ENCODE peak calls at places on chromosomes 7 and 10, in five cellular contexts. One of them, this sample, is unnamed.
A peak's percentile ranks its signal among the peaks of the same experiment; 100 is the strongest.

GRCh38 chr7:118846977-118847376 is 622.5 kb downstream of the ANKRD7 start:
- DNase-seq in CD4-positive, alpha-beta memory T cell: no peak
- DNase-seq in right cardiac atrium: no peak
- DNase-seq in RWPE2: no peak
- DNase-seq in CD8-positive, alpha-beta memory T cell: no peak
- DNase-seq in this sample: no peak

GRCh38 chr10:70925377-70926214 is 37.2 kb upstream of the PCBD1 start:
- DNase-seq in CD8-positive, alpha-beta memory T cell: peak; percentile 14
- DNase-seq in CD4-positive, alpha-beta memory T cell: peak; percentile 11
- DNase-seq in right cardiac atrium: peak; percentile 46
- DNase-seq in RWPE2: no peak
- DNase-seq in this sample: no peak

GRCh38 chr10:119445311-119445934 is 97.1 kb downstream of the RGS10 start:
- DNase-seq in right cardiac atrium: peak; percentile 85
- DNase-seq in RWPE2: peak; percentile 86
- DNase-seq in CD4-positive, alpha-beta memory T cell: peak; percentile 72
- DNase-seq in CD8-positive, alpha-beta memory T cell: peak; percentile 78
- DNase-seq in this sample: peak; percentile 67

GRCh38 chr10:79342811-79343541 is 4.3 kb upstream of the PPIF start:
- DNase-seq in right cardiac atrium: no peak
- DNase-seq in CD8-positive, alpha-beta memory T cell: no peak
- DNase-seq in RWPE2: peak; percentile 47
- DNase-seq in CD4-positive, alpha-beta memory T cell: no peak
- DNase-seq in this sample: no peak

GRCh38 chr10:130190737-130191115 is 54.5 kb downstream of the GLRX3 start:
- DNase-seq in CD4-positive, alpha-beta memory T cell: no peak
- DNase-seq in CD8-positive, alpha-beta memory T cell: no peak
- DNase-seq in right cardiac atrium: no peak
- DNase-seq in RWPE2: no peak
- DNase-seq in this sample: no peak

GRCh38 chr10:119006451-119007210 is 22.9 kb upstream of the NANOS1 start:
- DNase-seq in right cardiac atrium: peak; percentile 43
- DNase-seq in CD8-positive, alpha-beta memory T cell: no peak
- DNase-seq in CD4-positive, alpha-beta memory T cell: no peak
- DNase-seq in RWPE2: peak; percentile 83
- DNase-seq in this sample: no peak

GRCh38 chr10:4704034-4704545 is 121.9 kb upstream of the AKR1E2 start:
- DNase-seq in right cardiac atrium: no peak
- DNase-seq in CD4-positive, alpha-beta memory T cell: no peak
- DNase-seq in RWPE2: no peak
- DNase-seq in CD8-positive, alpha-beta memory T cell: no peak
- DNase-seq in this sample: no peak

GRCh38 chr10:7797582-7797981 is 9.6 kb downstream of the ATP5F1C start:
- DNase-seq in RWPE2: no peak
- DNase-seq in CD8-positive, alpha-beta memory T cell: no peak
- DNase-seq in CD4-positive, alpha-beta memory T cell: no peak
- DNase-seq in right cardiac atrium: no peak
- DNase-seq in this sample: no peak

GRCh38 chr7:85750454-85750949 is 563.6 kb upstream of the SEMA3D start:
- DNase-seq in right cardiac atrium: no peak
- DNase-seq in RWPE2: no peak
- DNase-seq in CD8-positive, alpha-beta memory T cell: no peak
- DNase-seq in CD4-positive, alpha-beta memory T cell: no peak
- DNase-seq in this sample: peak; percentile 39

GRCh38 chr10:128263891-128264688 is 137.9 kb upstream of the MKI67 start:
- DNase-seq in RWPE2: no peak
- DNase-seq in right cardiac atrium: peak; percentile 69
- DNase-seq in CD8-positive, alpha-beta memory T cell: peak; percentile 23
- DNase-seq in CD4-positive, alpha-beta memory T cell: peak; percentile 10
- DNase-seq in this sample: peak; percentile 55

GRCh38 chr10:92688927-92689662 is 660 bp upstream of the HHEX start:
- DNase-seq in CD8-positive, alpha-beta memory T cell: no peak
- DNase-seq in RWPE2: peak; percentile 64
- DNase-seq in CD4-positive, alpha-beta memory T cell: peak; percentile 37
- DNase-seq in right cardiac atrium: peak; percentile 20
- DNase-seq in this sample: no peak

GRCh38 chr7:99380823-99381663 is 6.5 kb downstream of the ARPC1B start:
- DNase-seq in RWPE2: no peak
- DNase-seq in CD8-positive, alpha-beta memory T cell: peak; percentile 93
- DNase-seq in right cardiac atrium: no peak
- DNase-seq in CD4-positive, alpha-beta memory T cell: peak; percentile 95
- DNase-seq in this sample: peak; percentile 83

GRCh38 chr10:48343871-48344598 is 37.6 kb downstream of the MAPK8 start:
- DNase-seq in CD8-positive, alpha-beta memory T cell: no peak
- DNase-seq in right cardiac atrium: no peak
- DNase-seq in CD4-positive, alpha-beta memory T cell: no peak
- DNase-seq in RWPE2: no peak
- DNase-seq in this sample: no peak

GRCh38 chr7:118573065-118573464 is 348.6 kb downstream of the ANKRD7 start:
- DNase-seq in RWPE2: no peak
- DNase-seq in right cardiac atrium: peak; percentile 37
- DNase-seq in CD4-positive, alpha-beta memory T cell: no peak
- DNase-seq in CD8-positive, alpha-beta memory T cell: no peak
- DNase-seq in this sample: no peak

GRCh38 chr7:92586403-92586802 is 3.8 kb downstream of the FAM133B start:
- DNase-seq in CD4-positive, alpha-beta memory T cell: no peak
- DNase-seq in right cardiac atrium: no peak
- DNase-seq in RWPE2: no peak
- DNase-seq in CD8-positive, alpha-beta memory T cell: no peak
- DNase-seq in this sample: no peak

GRCh38 chr7:116330961-116331360 is 120.6 kb downstream of the TES start:
- DNase-seq in CD8-positive, alpha-beta memory T cell: no peak
- DNase-seq in RWPE2: no peak
- DNase-seq in CD4-positive, alpha-beta memory T cell: no peak
- DNase-seq in right cardiac atrium: no peak
- DNase-seq in this sample: no peak

GRCh38 chr10:133150656-133151055 is 9.4 kb upstream of the KNDC1 start:
- DNase-seq in CD4-positive, alpha-beta memory T cell: no peak
- DNase-seq in RWPE2: no peak
- DNase-seq in right cardiac atrium: no peak
- DNase-seq in CD8-positive, alpha-beta memory T cell: no peak
- DNase-seq in this sample: no peak

GRCh38 chr7:707296-708000 is 19.1 kb upstream of the DNAAF5 start:
- DNase-seq in right cardiac atrium: no peak
- DNase-seq in CD8-positive, alpha-beta memory T cell: no peak
- DNase-seq in RWPE2: no peak
- DNase-seq in CD4-positive, alpha-beta memory T cell: no peak
- DNase-seq in this sample: no peak

GRCh38 chr10:35640951-35641429 is 1.1 kb downstream of the FZD8 start:
- DNase-seq in right cardiac atrium: peak; percentile 76
- DNase-seq in CD4-positive, alpha-beta memory T cell: peak; percentile 58
- DNase-seq in CD8-positive, alpha-beta memory T cell: peak; percentile 34
- DNase-seq in RWPE2: peak; percentile 81
- DNase-seq in this sample: peak; percentile 57

GRCh38 chr7:3710531-3710930 is 409.5 kb downstream of the SDK1 start:
- DNase-seq in CD4-positive, alpha-beta memory T cell: no peak
- DNase-seq in right cardiac atrium: no peak
- DNase-seq in RWPE2: no peak
- DNase-seq in CD8-positive, alpha-beta memory T cell: no peak
- DNase-seq in this sample: no peak

GRCh38 chr7:84998665-84999064 is 188.2 kb downstream of the SEMA3D start:
- DNase-seq in right cardiac atrium: no peak
- DNase-seq in RWPE2: no peak
- DNase-seq in CD4-positive, alpha-beta memory T cell: no peak
- DNase-seq in CD8-positive, alpha-beta memory T cell: no peak
- DNase-seq in this sample: no peak

GRCh38 chr10:117246997-117247667 is 6.2 kb downstream of the SLC18A2 start:
- DNase-seq in RWPE2: no peak
- DNase-seq in CD4-positive, alpha-beta memory T cell: no peak
- DNase-seq in CD8-positive, alpha-beta memory T cell: no peak
- DNase-seq in right cardiac atrium: no peak
- DNase-seq in this sample: peak; percentile 86

GRCh38 chr10:1677307-1677939 is 59.9 kb downstream of the ADARB2 start:
- DNase-seq in RWPE2: no peak
- DNase-seq in CD4-positive, alpha-beta memory T cell: no peak
- DNase-seq in right cardiac atrium: no peak
- DNase-seq in CD8-positive, alpha-beta memory T cell: no peak
- DNase-seq in this sample: no peak

GRCh38 chr7:150983893-150984368 is 5.8 kb upstream of the KCNH2 start:
- DNase-seq in CD4-positive, alpha-beta memory T cell: peak; percentile 47
- DNase-seq in CD8-positive, alpha-beta memory T cell: peak; percentile 50
- DNase-seq in RWPE2: no peak
- DNase-seq in right cardiac atrium: peak; percentile 15
- DNase-seq in this sample: no peak

GRCh38 chr7:43482679-43483252 is 100.1 kb upstream of the STK17A start:
- DNase-seq in CD4-positive, alpha-beta memory T cell: no peak
- DNase-seq in right cardiac atrium: no peak
- DNase-seq in CD8-positive, alpha-beta memory T cell: no peak
- DNase-seq in RWPE2: no peak
- DNase-seq in this sample: no peak

GRCh38 chr7:159128767-159129166 is 15.9 kb downstream of the VIPR2 start:
- DNase-seq in right cardiac atrium: no peak
- DNase-seq in CD8-positive, alpha-beta memory T cell: no peak
- DNase-seq in RWPE2: peak; percentile 36
- DNase-seq in CD4-positive, alpha-beta memory T cell: no peak
- DNase-seq in this sample: no peak

GRCh38 chr10:35834916-35835499 is 192.9 kb upstream of the FZD8 start:
- DNase-seq in CD4-positive, alpha-beta memory T cell: no peak
- DNase-seq in RWPE2: no peak
- DNase-seq in CD8-positive, alpha-beta memory T cell: no peak
- DNase-seq in right cardiac atrium: no peak
- DNase-seq in this sample: no peak

GRCh38 chr10:82942572-82943091 is 1067.6 kb downstream of the NRG3 start:
- DNase-seq in CD8-positive, alpha-beta memory T cell: no peak
- DNase-seq in RWPE2: no peak
- DNase-seq in CD4-positive, alpha-beta memory T cell: no peak
- DNase-seq in right cardiac atrium: peak; percentile 45
- DNase-seq in this sample: no peak

GRCh38 chr10:80453715-80454525 is at the start of gene TSPAN14:
- DNase-seq in CD8-positive, alpha-beta memory T cell: peak; percentile 68
- DNase-seq in right cardiac atrium: peak; percentile 91
- DNase-seq in CD4-positive, alpha-beta memory T cell: peak; percentile 74
- DNase-seq in RWPE2: peak; percentile 83
- DNase-seq in this sample: no peak

GRCh38 chr7:23472974-23473847 is 2.9 kb upstream of the IGF2BP3 start:
- DNase-seq in right cardiac atrium: no peak
- DNase-seq in CD4-positive, alpha-beta memory T cell: no peak
- DNase-seq in RWPE2: no peak
- DNase-seq in CD8-positive, alpha-beta memory T cell: no peak
- DNase-seq in this sample: peak; percentile 24

GRCh38 chr10:30192846-30193608 is 133.6 kb upstream of the JCAD start:
- DNase-seq in CD8-positive, alpha-beta memory T cell: no peak
- DNase-seq in CD4-positive, alpha-beta memory T cell: no peak
- DNase-seq in right cardiac atrium: no peak
- DNase-seq in RWPE2: no peak
- DNase-seq in this sample: no peak

DNA sequence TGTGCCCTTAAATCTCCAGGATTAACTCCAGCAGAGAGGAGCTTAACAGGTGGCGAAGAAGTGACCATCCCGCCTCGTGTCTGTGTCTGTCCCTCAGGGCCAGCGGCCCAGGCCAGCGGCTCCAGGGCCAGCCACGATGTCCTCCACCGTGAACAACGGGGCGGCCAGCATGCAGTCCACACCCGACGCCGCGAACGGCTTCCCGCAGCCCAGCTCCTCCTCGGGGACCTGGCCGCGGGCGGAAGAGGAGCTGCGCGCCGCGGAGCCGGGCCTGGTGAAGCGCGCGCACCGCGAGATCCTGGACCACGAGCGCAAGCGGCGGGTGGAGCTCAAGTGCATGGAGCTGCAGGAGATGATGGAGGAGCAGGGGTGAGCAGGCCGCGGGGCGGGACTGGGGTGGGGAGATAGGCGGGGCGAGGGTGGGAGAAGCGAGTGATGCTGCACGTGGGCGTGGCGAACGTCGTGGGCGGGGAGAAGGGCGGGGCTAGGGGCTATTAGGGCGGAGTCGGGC is 33.3 kb downstream of the SRRM3 start:
- DNase-seq in RWPE2: peak; percentile 86
- DNase-seq in CD8-positive, alpha-beta memory T cell: peak; percentile 35
- DNase-seq in CD4-positive, alpha-beta memory T cell: peak; percentile 41
- DNase-seq in right cardiac atrium: peak; percentile 77
- DNase-seq in this sample: peak; percentile 79
- H3K4me3 ChIP-seq in RWPE2: peak overlapping the region; percentile 11
- H3K4me3 ChIP-seq in CD8-positive, alpha-beta memory T cell: no peak overlapping the region
- H3K4me3 ChIP-seq in CD4-positive, alpha-beta memory T cell: no peak overlapping the region
- H3K4me3 ChIP-seq in right cardiac atrium: no peak overlapping the region
- H3K4me3 ChIP-seq in this sample: peak overlapping the region; percentile 15

DNA sequence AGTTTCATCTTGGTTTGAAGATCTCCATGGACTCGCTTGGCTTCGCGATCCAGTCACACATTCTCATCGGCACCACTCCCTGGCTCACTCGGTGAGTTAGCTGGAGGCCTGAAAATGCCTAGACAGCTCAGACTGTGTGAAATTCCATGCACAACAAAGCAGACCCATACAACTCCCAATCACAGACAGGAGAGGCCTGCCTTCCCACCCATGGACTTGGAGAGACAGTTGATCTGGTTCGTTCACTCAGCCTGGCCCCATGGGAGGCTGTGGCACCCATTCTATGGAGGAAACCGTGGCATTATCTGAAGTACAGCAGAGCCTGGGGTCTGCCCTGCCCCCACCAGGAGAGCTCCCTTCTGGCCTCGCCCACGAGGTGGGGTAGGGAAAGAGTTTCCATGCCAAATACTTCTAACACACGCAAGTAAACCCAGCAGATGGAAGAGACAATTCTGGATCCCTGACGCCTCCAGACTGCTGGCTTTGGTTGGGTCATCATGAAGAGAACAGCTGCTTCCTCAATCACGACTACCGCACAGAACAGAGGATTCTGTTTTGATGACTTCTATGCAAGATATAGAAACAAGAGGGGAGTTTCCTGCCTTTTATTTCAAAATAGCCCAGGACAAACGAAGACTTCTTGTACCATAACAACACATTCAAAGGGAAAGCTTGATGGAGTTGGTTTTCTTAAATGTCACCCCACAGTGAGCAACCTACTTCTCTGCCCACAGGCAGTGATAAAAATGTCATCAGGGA is 15.9 kb downstream of the FAM53B start:
- DNase-seq in CD8-positive, alpha-beta memory T cell: peak; percentile 43
- DNase-seq in RWPE2: no peak
- DNase-seq in right cardiac atrium: no peak
- DNase-seq in CD4-positive, alpha-beta memory T cell: peak; percentile 54
- DNase-seq in this sample: no peak
- H3K4me3 ChIP-seq in CD8-positive, alpha-beta memory T cell: peak overlapping the region; percentile 47
- H3K4me3 ChIP-seq in RWPE2: no peak overlapping the region
- H3K4me3 ChIP-seq in right cardiac atrium: no peak overlapping the region
- H3K4me3 ChIP-seq in CD4-positive, alpha-beta memory T cell: no peak overlapping the region
- H3K4me3 ChIP-seq in this sample: no peak overlapping the region

GRCh38 chr10:101224910-101225823 is 4.1 kb downstream of the LBX1 start:
- DNase-seq in CD8-positive, alpha-beta memory T cell: no peak
- DNase-seq in CD4-positive, alpha-beta memory T cell: no peak
- DNase-seq in RWPE2: no peak
- DNase-seq in right cardiac atrium: no peak
- DNase-seq in this sample: no peak
- H3K4me3 ChIP-seq in CD8-positive, alpha-beta memory T cell: peak overlapping the region; percentile 28
- H3K4me3 ChIP-seq in CD4-positive, alpha-beta memory T cell: no peak overlapping the region
- H3K4me3 ChIP-seq in RWPE2: no peak overlapping the region
- H3K4me3 ChIP-seq in right cardiac atrium: peak overlapping the region; percentile 23
- H3K4me3 ChIP-seq in this sample: no peak overlapping the region

DNA sequence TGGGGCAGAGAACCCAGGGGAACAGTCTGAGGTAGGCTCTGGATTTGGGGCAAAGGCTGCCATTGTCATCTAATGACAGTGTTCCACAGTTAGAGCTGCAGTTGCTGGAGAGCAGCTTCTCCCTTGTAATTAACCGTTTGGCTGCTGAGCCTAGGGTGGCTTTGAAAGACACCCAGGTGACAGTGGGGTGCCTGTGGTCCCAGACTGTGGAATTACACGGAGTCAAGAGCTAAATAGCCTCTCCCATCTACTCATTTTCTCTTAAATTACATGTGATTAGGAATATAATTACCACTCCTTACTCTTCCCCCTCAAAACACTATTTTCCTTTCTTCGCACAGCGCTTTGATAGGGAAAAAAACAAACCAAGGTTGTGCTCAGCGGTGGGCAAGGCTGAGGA is 44.0 kb downstream of the BAMBI start:
- DNase-seq in CD8-positive, alpha-beta memory T cell: no peak
- DNase-seq in right cardiac atrium: no peak
- DNase-seq in CD4-positive, alpha-beta memory T cell: no peak
- DNase-seq in RWPE2: no peak
- DNase-seq in this sample: no peak
- H3K4me3 ChIP-seq in CD8-positive, alpha-beta memory T cell: no peak overlapping the region
- H3K4me3 ChIP-seq in right cardiac atrium: no peak overlapping the region
- H3K4me3 ChIP-seq in CD4-positive, alpha-beta memory T cell: no peak overlapping the region
- H3K4me3 ChIP-seq in RWPE2: no peak overlapping the region
- H3K4me3 ChIP-seq in this sample: no peak overlapping the region

This sample was measured in Jurkat, Clone E6-1.